ENCODE peak calls at places on chromosomes 5 and 9, in five cellular contexts. V, D, H, A and S are unnamed samples.

GRCh38 chr5:157342822-157343402 is 77.0 kb downstream of the CYFIP2 start:
- DNase-seq in V (peak), D (no peak), H (peak), A (no peak), S (no peak)

GRCh38 chr9:113511856-113512761 is 48.6 kb downstream of the RGS3 start:
- DNase-seq in V (no peak), D (no peak), H (peak), A (no peak), S (peak)

GRCh38 chr5:13354611-13355010 is 589.9 kb downstream of the DNAH5 start:
- DNase-seq in V (no peak), D (no peak), H (no peak), A (no peak), S (no peak)

GRCh38 chr5:73908440-73908839 is 282.4 kb downstream of the ARHGEF28 start:
- DNase-seq in V (no peak), D (no peak), H (no peak), A (no peak), S (no peak)

GRCh38 chr5:134111741-134112647 is 2.5 kb upstream of the TCF7 start:
- DNase-seq in V (no peak), D (no peak), H (peak), A (no peak), S (no peak)

GRCh38 chr9:19028835-19029451 is 4.1 kb downstream of the SAXO1 start:
- DNase-seq in V (no peak), D (no peak), H (peak), A (no peak), S (no peak)

GRCh38 chr9:86303316-86303975 is 21.1 kb upstream of the ISCA1 start:
- DNase-seq in V (no peak), D (no peak), H (no peak), A (no peak), S (no peak)

GRCh38 chr5:174082286-174082685 is 36.8 kb downstream of the NSG2 start:
- DNase-seq in V (no peak), D (no peak), H (no peak), A (no peak), S (no peak)

GRCh38 chr9:131394464-131395026 is 659 bp downstream of the PRRC2B start:
- DNase-seq in V (peak), D (no peak), H (peak), A (no peak), S (no peak)

GRCh38 chr5:154087260-154087659 is 48.5 kb downstream of the MFAP3 start:
- DNase-seq in V (no peak), D (no peak), H (no peak), A (no peak), S (no peak)

GRCh38 chr5:134523543-134524136 is 1.8 kb upstream of the JADE2 start:
- DNase-seq in V (no peak), D (no peak), H (no peak), A (no peak), S (no peak)

GRCh38 chr5:180294401-180294800 is 2.5 kb upstream of the MAPK9 start:
- DNase-seq in V (no peak), D (no peak), H (no peak), A (no peak), S (no peak)

GRCh38 chr5:150503977-150504620 is 3.8 kb upstream of the NDST1 start:
- DNase-seq in V (no peak), D (no peak), H (no peak), A (peak), S (no peak)

GRCh38 chr9:128635266-128636023 is 21.2 kb downstream of the DYNC2I2 start:
- DNase-seq in V (no peak), D (no peak), H (no peak), A (peak), S (no peak)

GRCh38 chr5:176748073-176748966 is 62.0 kb upstream of the UNC5A start:
- DNase-seq in V (no peak), D (no peak), H (no peak), A (no peak), S (no peak)

GRCh38 chr5:35741126-35741711 is 115.5 kb upstream of the IL7R start:
- DNase-seq in V (no peak), D (no peak), H (no peak), A (no peak), S (no peak)

GRCh38 chr5:150422758-150423157 is 10.0 kb upstream of the CD74 start:
- DNase-seq in V (no peak), D (no peak), H (no peak), A (no peak), S (no peak)

GRCh38 chr9:124038790-124039633 is 27.4 kb downstream of the LHX2 start:
- DNase-seq in V (no peak), D (no peak), H (no peak), A (no peak), S (no peak)
- TF ChIP-seq CTCF in V (no peak), D (no peak), H (peak), A (no peak), S (no peak)

DNA sequence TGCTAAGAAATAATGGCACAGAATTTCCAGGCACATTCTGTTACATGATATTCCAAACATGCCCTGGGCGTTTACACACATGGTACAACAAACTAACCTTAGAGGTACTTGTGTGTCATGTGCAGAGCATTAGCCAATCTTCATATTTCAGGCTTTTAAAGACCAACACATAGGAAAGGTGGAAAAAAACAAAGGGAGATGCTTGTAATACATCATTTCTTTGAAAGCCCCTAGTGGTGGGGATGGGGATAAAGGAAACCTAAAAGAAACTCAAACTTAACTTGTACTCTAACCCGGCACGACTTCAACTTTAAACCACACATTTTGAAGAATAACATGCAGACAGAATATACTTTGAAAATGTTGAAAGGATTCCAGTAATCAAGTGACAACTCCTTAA is 133.6 kb downstream of the PTPRD start:
- DNase-seq in V (no peak), D (no peak), H (no peak), A (no peak), S (no peak)
- TF ChIP-seq CTCF in V (no peak), D (peak), H (peak), A (no peak), S (no peak)

DNA sequence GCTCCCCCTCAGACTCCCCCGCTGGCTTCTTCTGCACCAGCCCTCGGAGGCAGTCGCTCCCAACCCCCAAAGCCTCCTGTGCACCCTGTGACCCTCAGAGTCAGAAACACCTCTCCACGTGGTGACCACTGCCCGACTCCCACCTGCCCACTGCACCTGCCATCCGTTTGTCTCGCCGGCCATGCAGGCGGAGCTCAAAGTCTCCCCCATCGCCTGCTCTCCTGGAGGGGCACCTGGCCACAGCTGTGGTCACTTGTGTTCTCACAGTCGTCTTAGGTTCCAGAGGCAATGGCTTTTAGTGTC is 38.2 kb downstream of the MRPL36 start:
- DNase-seq in V (no peak), D (no peak), H (no peak), A (no peak), S (peak)
- TF ChIP-seq CTCF in V (no peak), D (no peak), H (no peak), A (no peak), S (no peak)

DNA sequence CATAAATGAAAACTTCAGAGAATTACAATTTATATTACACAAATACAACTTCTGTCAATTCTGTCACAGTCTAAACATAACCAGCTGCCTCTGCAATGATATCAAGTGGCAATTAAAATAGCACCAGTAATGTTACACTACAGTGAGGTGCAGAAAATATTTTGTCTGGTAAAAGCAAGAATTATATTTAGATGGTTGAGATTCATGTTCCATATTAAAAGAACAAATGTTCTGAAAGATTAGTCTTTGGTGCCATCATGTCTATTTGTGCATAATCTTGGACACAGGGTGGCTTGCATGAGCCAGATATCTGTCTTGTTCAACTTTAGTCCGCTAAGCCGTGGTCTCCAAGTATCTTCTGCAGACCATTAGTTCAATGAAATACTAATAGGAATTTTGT is 29.0 kb upstream of the PRR16 start:
- DNase-seq in V (no peak), D (no peak), H (no peak), A (no peak), S (no peak)
- TF ChIP-seq CTCF in V (no peak), D (no peak), H (no peak), A (no peak), S (no peak)

DNA sequence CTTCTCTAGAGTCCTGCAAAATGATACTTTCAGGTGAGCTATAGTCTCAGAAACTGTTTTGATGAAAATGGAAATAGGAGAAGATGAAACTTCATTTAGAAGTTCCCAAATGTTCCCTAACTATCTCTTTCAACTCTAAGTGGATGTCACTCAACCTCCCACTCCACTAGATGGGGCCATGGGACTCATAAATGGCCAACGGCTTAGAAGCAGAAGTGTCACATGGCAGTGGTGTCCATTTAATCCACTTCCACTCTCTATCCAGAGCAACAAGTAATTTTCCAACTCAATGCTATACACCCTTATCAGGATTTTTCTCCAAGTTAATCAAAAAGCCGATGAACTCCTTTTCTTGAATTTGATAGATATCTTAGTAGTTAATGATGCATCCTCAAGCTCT is 295.7 kb downstream of the EDIL3 start:
- DNase-seq in V (no peak), D (no peak), H (peak), A (no peak), S (no peak)
- TF ChIP-seq CTCF in V (no peak), D (peak), H (peak), A (no peak), S (no peak)